ENCODE peak calls at places on chromosomes 4 and X, in four cellular contexts. M, H, U and B are unnamed samples.

GRCh38 chrX:131918839-131919238 is 104.3 kb upstream of the STK26 start:
- DNase-seq in M (no peak), H (no peak), U (no peak), B (no peak)

GRCh38 chr4:130257271-130257670 is 1161.3 kb downstream of the C4orf33 start:
- DNase-seq in M (no peak), U (peak; percentile 83), H (peak; percentile 29), B (no peak)

GRCh38 chr4:133403913-133404312 is 254.8 kb downstream of the PCDH10 start:
- DNase-seq in H (no peak), U (no peak), M (no peak), B (no peak)

GRCh38 chrX:19548279-19548678 is 33.0 kb upstream of the MAP3K15 start:
- DNase-seq in U (no peak), M (no peak), H (no peak), B (no peak)

GRCh38 chrX:53071064-53071463 is 11.1 kb upstream of the TSPYL2 start:
- DNase-seq in U (no peak), H (no peak), M (no peak), B (no peak)

GRCh38 chrX:9888953-9889470 is 78.1 kb upstream of the CLDN34 start:
- DNase-seq in H (no peak), U (no peak), M (no peak), B (no peak)

GRCh38 chrX:18871161-18871880 is 112.6 kb downstream of the PHKA2 start:
- DNase-seq in M (no peak), H (no peak), U (peak; percentile 14), B (no peak)

GRCh38 chrX:148914783-148915182 is 414.4 kb downstream of the AFF2 start:
- DNase-seq in H (no peak), M (no peak), U (peak; percentile 14), B (no peak)

GRCh38 chr4:53575552-53575951 is 15.7 kb downstream of the LNX1 start:
- DNase-seq in U (no peak), M (no peak), H (no peak), B (no peak)

GRCh38 chr4:38177035-38177791 is 217.0 kb downstream of the PTTG2 start:
- DNase-seq in M (peak; percentile 25), H (no peak), U (peak; percentile 67), B (peak; percentile 34)

GRCh38 chrX:18883961-18884765 is 99.8 kb downstream of the PHKA2 start:
- DNase-seq in U (no peak), H (no peak), M (no peak), B (no peak)

GRCh38 chrX:23008431-23009099 is 8.8 kb downstream of the DDX53 start:
- DNase-seq in M (no peak), H (no peak), U (peak; percentile 53), B (no peak)

GRCh38 chrX:110402091-110402854 is 43.6 kb downstream of the RTL9 start:
- DNase-seq in M (no peak), H (no peak), U (peak; percentile 34), B (peak; percentile 34)

GRCh38 chr4:27176400-27176799 is 315.8 kb downstream of the STIM2 start:
- DNase-seq in U (peak; percentile 32), H (no peak), M (no peak), B (no peak)

GRCh38 chr4:182324282-182324681 is 81.1 kb downstream of the TENM3 start:
- DNase-seq in H (no peak), M (no peak), U (no peak), B (no peak)

GRCh38 chrX:33272986-33273385 is 61.6 kb upstream of the DMD start:
- DNase-seq in U (no peak), M (no peak), H (no peak), B (no peak)

GRCh38 chrX:22760513-22761057 is 239.2 kb upstream of the DDX53 start:
- DNase-seq in H (no peak), M (no peak), U (no peak), B (no peak)

GRCh38 chrX:70176938-70177533 is at the start of gene DGAT2L6:
- DNase-seq in U (no peak), M (no peak), H (no peak), B (no peak)

GRCh38 chrX:155056877-155057792 is 13.8 kb downstream of the CMC4 start:
- DNase-seq in M (no peak), U (peak; percentile 72), H (peak; percentile 45), B (peak; percentile 52)

GRCh38 chr4:108049406-108049805 is 59.7 kb downstream of the HADH start:
- DNase-seq in U (no peak), H (no peak), M (no peak), B (no peak)

GRCh38 chrX:136193771-136194170 is 46.4 kb downstream of the FHL1 start:
- DNase-seq in U (no peak), M (no peak), H (no peak), B (no peak)

GRCh38 chr4:42280327-42281095 is 116.8 kb upstream of the SHISA3 start:
- DNase-seq in H (peak; percentile 20), M (no peak), U (no peak), B (no peak)

GRCh38 chr4:6160536-6160935 is 39.8 kb downstream of the JAKMIP1 start:
- DNase-seq in M (no peak), H (no peak), U (no peak), B (no peak)

GRCh38 chrX:65300104-65300809 is 234.3 kb downstream of the LAS1L start:
- DNase-seq in U (no peak), M (no peak), H (no peak), B (no peak)

GRCh38 chr4:169307581-169307980 is 36.8 kb upstream of the SH3RF1 start:
- DNase-seq in H (no peak), M (no peak), U (no peak), B (no peak)

GRCh38 chrX:38768079-38768478 is 33.2 kb upstream of the MID1IP1 start:
- DNase-seq in H (no peak), M (no peak), U (peak; percentile 13), B (no peak)

GRCh38 chrX:69988955-69989394 is 60.8 kb downstream of the AWAT2 start:
- DNase-seq in U (no peak), H (peak; percentile 16), M (no peak), B (peak; percentile 26)

GRCh38 chr4:21811576-21811975 is 137.0 kb downstream of the KCNIP4 start:
- DNase-seq in H (no peak), M (no peak), U (no peak), B (no peak)

GRCh38 chrX:51852096-51852495 is 41.3 kb upstream of the MAGED1 start:
- DNase-seq in U (no peak), M (no peak), H (no peak), B (no peak)

GRCh38 chr4:76762136-76763130 is 135.5 kb downstream of the SOWAHB start:
- DNase-seq in M (no peak), H (no peak), U (no peak), B (no peak)